ENCODE peak calls at places on chromosome 9, in eight cellular contexts. L, S, U, V, B, G, E and R are unnamed samples.

GRCh38 chr9:128809831-128810230 is 8.5 kb upstream of the ENDOG start:
- DNase-seq in L (no peak), S (no peak), U (no peak), V (no peak), B (no peak), G (no peak), E (no peak), R (no peak)

GRCh38 chr9:90979138-90979551 is 177.5 kb downstream of the SYK start:
- DNase-seq in L (no peak), S (no peak), U (no peak), V (no peak), B (no peak), G (no peak), E (no peak), R (no peak)

GRCh38 chr9:5622019-5622418 is 6.9 kb upstream of the RIC1 start:
- DNase-seq in L (no peak), S (peak; percentile 93), U (no peak), V (peak; percentile 82), B (no peak), G (no peak), E (no peak), R (no peak)

GRCh38 chr9:100058699-100059579 is 39.9 kb downstream of the ERP44 start:
- DNase-seq in L (peak; percentile 93), S (no peak), U (no peak), V (no peak), B (no peak), G (no peak), E (no peak), R (no peak)

GRCh38 chr9:114031948-114032688 is 46.0 kb downstream of the AMBP start:
- DNase-seq in L (no peak), S (no peak), U (no peak), V (no peak), B (peak; percentile 13), G (no peak), E (no peak), R (no peak)

GRCh38 chr9:28289732-28290131 is 716.5 kb upstream of the C9orf72 start:
- DNase-seq in L (no peak), S (no peak), U (no peak), V (no peak), B (no peak), G (no peak), E (no peak), R (no peak)

GRCh38 chr9:107707419-107707837 is 217.9 kb upstream of the KLF4 start:
- DNase-seq in L (no peak), S (peak; percentile 96), U (no peak), V (peak; percentile 95), B (no peak), G (no peak), E (no peak), R (no peak)

GRCh38 chr9:93974151-93974550 is 19.0 kb upstream of the BARX1 start:
- DNase-seq in L (no peak), S (peak; percentile 37), U (no peak), V (no peak), B (no peak), G (no peak), E (no peak), R (peak; percentile 52)

GRCh38 chr9:15277400-15278137 is 29.4 kb downstream of the TTC39B start:
- DNase-seq in L (peak; percentile 20), S (peak; percentile 31), U (peak; percentile 15), V (peak; percentile 50), B (no peak), G (no peak), E (no peak), R (no peak)

GRCh38 chr9:125633116-125633743 is 73.8 kb downstream of the MAPKAP1 start:
- DNase-seq in L (no peak), S (no peak), U (no peak), V (peak; percentile 17), B (no peak), G (no peak), E (no peak), R (peak; percentile 95)

GRCh38 chr9:8958358-8958757 is 1158.8 kb upstream of the DMAC1 start:
- DNase-seq in L (no peak), S (no peak), U (peak; percentile 55), V (no peak), B (no peak), G (no peak), E (no peak), R (no peak)

GRCh38 chr9:5510360-5510931 is at the start of gene PDCD1LG2:
- DNase-seq in L (no peak), S (peak; percentile 79), U (no peak), V (peak; percentile 79), B (no peak), G (no peak), E (no peak), R (no peak)

GRCh38 chr9:112447283-112447761 is 39.3 kb upstream of the KIAA1958 start:
- DNase-seq in L (no peak), S (peak; percentile 89), U (no peak), V (peak; percentile 4), B (no peak), G (no peak), E (no peak), R (no peak)

GRCh38 chr9:89179535-89179919 is 909 bp upstream of the SHC3 start:
- DNase-seq in L (no peak), S (peak; percentile 56), U (no peak), V (peak; percentile 72), B (no peak), G (no peak), E (no peak), R (no peak)

GRCh38 chr9:81373294-81373693 is 316.1 kb downstream of the TLE1 start:
- DNase-seq in L (no peak), S (no peak), U (no peak), V (no peak), B (no peak), G (no peak), E (no peak), R (no peak)

GRCh38 chr9:18190671-18191374 is 283.1 kb upstream of the ADAMTSL1 start:
- DNase-seq in L (no peak), S (no peak), U (no peak), V (no peak), B (no peak), G (no peak), E (no peak), R (no peak)

GRCh38 chr9:93232388-93232965 is 48.5 kb downstream of the WNK2 start:
- DNase-seq in L (no peak), S (no peak), U (no peak), V (no peak), B (no peak), G (no peak), E (no peak), R (no peak)

GRCh38 chr9:83977196-83977595 is 2.8 kb downstream of the HNRNPK start:
- DNase-seq in L (no peak), S (no peak), U (no peak), V (no peak), B (no peak), G (no peak), E (no peak), R (no peak)
- H3K4me3 ChIP-seq in L (peak overlapping the region; percentile 82), S (peak overlapping the region; percentile 96), U (no peak overlapping the region), V (peak overlapping the region; percentile 88), B (no peak overlapping the region), G (peak overlapping the region; percentile 92), E (peak overlapping the region; percentile 74), R (peak overlapping the region; percentile 75)

DNA sequence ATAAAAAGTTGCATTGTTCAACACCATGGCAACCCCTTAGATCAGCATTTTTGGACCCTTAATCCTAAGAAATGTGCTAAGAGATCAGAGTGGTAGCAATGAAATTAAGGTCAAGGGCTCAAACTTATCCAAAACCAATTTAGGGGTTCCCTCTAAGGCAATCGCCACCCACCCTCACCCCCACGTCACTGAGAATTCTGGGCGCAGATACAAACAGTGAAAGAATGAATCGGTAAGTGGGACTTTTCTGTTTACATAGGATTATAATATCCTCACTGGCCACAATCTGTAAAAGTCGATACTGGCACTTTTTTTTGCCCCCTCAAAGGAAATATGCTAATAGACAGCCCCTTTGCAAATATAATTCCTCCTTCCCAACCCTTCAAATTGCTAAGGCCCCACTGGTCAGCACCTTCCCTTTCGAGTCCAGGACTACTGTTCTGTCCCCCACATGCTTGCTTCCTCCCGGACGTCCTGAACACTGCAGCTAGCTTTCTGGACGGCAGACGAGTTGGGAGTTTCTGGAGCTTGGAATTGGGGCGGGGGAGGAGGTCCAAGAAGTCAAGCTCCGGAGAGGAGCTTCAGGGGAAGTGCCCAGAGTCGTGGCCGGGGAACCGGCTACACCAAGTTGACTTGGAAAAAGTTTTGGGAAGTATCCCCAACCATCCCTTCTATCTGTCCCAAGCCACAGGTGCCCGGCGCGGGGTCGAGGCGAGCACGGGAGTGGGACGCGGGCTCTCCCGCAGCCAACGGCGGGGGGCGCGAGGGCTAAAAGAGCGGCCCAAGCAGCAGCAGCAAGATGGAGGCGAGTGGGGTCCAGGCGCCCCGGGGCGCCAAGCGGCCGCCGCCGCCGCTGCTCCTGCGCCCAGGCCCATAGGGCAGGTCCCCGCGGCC is 2.1 kb downstream of the GAS1 start:
- DNase-seq in L (no peak), S (peak; percentile 42), U (no peak), V (peak; percentile 50), B (no peak), G (peak; percentile 20), E (no peak), R (no peak)
- TF ChIP-seq CTCF in L (no peak), S (no peak), U (no peak), V (no peak), B (no peak), G (no peak), E (no peak), R (no peak)

DNA sequence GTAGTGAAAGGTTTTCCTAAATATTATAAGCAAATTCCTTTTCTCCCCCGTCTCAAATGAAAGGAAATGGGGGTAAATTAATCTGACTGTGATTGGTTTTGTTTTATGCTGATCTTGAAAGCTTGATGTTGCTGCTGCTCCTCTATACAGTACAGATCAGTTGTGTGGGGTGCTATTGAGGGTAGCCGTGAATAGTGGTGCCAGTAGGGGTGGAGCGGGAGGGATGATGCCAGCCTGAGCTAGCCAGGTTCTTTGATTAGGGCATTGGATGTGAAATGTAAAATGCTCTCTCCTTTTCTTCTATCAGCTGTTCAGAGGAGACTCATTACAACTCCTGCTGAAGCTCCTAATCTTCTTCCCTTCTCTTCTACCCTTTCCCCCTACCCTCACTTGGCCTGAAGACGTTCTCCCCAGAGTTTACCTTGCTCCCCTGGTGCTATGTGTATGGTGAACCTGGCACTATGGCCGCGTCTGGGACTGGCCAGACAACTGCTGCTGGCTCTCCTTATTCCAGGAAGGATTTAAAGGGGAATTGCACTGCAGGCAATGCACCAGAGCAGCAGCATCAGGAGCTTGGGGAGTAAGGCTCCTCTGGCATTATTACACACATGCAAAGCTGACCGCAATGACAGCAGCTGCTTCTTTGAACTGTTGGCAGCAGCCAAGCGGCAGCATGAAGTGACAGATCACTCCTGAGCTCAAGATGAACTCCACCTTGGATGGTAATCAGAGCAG is 564 bp downstream of the GPR21 start:
- DNase-seq in L (no peak), S (peak; percentile 17), U (no peak), V (no peak), B (no peak), G (no peak), E (no peak), R (no peak)
- H3K4me3 ChIP-seq in L (no peak overlapping the region), S (no peak overlapping the region), U (no peak overlapping the region), V (no peak overlapping the region), B (no peak overlapping the region), G (peak overlapping the region; percentile 61), E (no peak overlapping the region), R (no peak overlapping the region)

GRCh38 chr9:6781476-6781875 is 23.7 kb downstream of the KDM4C start:
- DNase-seq in L (no peak), S (no peak), U (peak; percentile 93), V (peak; percentile 69), B (no peak), G (no peak), E (no peak), R (no peak)
- TF ChIP-seq CTCF in L (no peak), S (no peak), U (no peak), V (no peak), B (no peak), G (no peak), E (no peak), R (no peak)